ENCODE peak calls at places on chromosomes 7 and 10, in six cellular contexts. D, U, R, V, W and E are unnamed samples.

GRCh38 chr7:114183311-114184105 is 231.1 kb upstream of the FOXP2 start:
- DNase-seq in D (no peak), U (no peak), R (no peak), V (no peak), W (no peak), E (no peak)

GRCh38 chr10:788796-789748 is 99.6 kb upstream of the DIP2C start:
- DNase-seq in D (no peak), U (peak), R (no peak), V (no peak), W (peak), E (peak)

GRCh38 chr7:96508371-96508770 is 186.5 kb upstream of the SLC25A13 start:
- DNase-seq in D (no peak), U (no peak), R (no peak), V (no peak), W (no peak), E (no peak)

GRCh38 chr7:3533040-3533439 is 232.0 kb downstream of the SDK1 start:
- DNase-seq in D (no peak), U (no peak), R (no peak), V (no peak), W (no peak), E (no peak)

GRCh38 chr7:517848-518629 is 1.6 kb downstream of the PDGFA start:
- DNase-seq in D (no peak), U (peak), R (no peak), V (peak), W (peak), E (peak)

GRCh38 chr10:971613-972012 is 16.6 kb upstream of the GTPBP4 start:
- DNase-seq in D (no peak), U (no peak), R (no peak), V (peak), W (no peak), E (peak)

GRCh38 chr10:17510242-17510908 is 56.0 kb upstream of the ST8SIA6 start:
- DNase-seq in D (peak), U (no peak), R (no peak), V (no peak), W (no peak), E (no peak)

GRCh38 chr10:119957451-119957850 is 64.9 kb downstream of the SEC23IP start:
- DNase-seq in D (no peak), U (no peak), R (no peak), V (no peak), W (no peak), E (no peak)

GRCh38 chr7:98230746-98231471 is 19.7 kb downstream of the BHLHA15 start:
- DNase-seq in D (no peak), U (no peak), R (no peak), V (no peak), W (no peak), E (no peak)

GRCh38 chr10:132937861-132938260 is 4.5 kb downstream of the CFAP46 start:
- DNase-seq in D (no peak), U (no peak), R (no peak), V (no peak), W (no peak), E (no peak)

GRCh38 chr10:13091816-13092215 is 8.1 kb upstream of the OPTN start:
- DNase-seq in D (no peak), U (no peak), R (no peak), V (no peak), W (no peak), E (no peak)